ENCODE peak calls at places on chromosome X, in nine cellular contexts. Z is psoas muscle, V is kidney, Q is vagina, W is body of pancreas, B is PC-3, C is Peyer's patch, E is right atrium auricular region, A is GM06990. Y is an unnamed sample.

GRCh38 chrX:19602866-19603620 is 87.7 kb upstream of the MAP3K15 start:
- DNase-seq in Z (peak; percentile 51), V (no peak), Q (no peak), W (no peak), B (peak; percentile 82), C (no peak), E (no peak), A (no peak), Y (no peak)

GRCh38 chrX:131747173-131747572 is 203.3 kb downstream of the OR13H1 start:
- DNase-seq in Z (peak; percentile 71), V (no peak), Q (no peak), W (no peak), B (peak; percentile 91), C (peak; percentile 68), E (no peak), A (peak; percentile 68), Y (peak; percentile 82)

GRCh38 chrX:13658602-13659001 is 5.7 kb downstream of the TCEANC start:
- DNase-seq in Z (no peak), V (no peak), Q (no peak), W (no peak), B (peak; percentile 75), C (no peak), E (no peak), A (no peak), Y (no peak)

GRCh38 chrX:49208399-49208798 is 8.4 kb upstream of the SYP start:
- DNase-seq in Z (no peak), V (no peak), Q (no peak), W (no peak), B (no peak), C (no peak), E (no peak), A (no peak), Y (no peak)

GRCh38 chrX:18769812-18770573 is 62.5 kb downstream of the PPEF1 start:
- DNase-seq in Z (no peak), V (no peak), Q (no peak), W (no peak), B (no peak), C (no peak), E (no peak), A (no peak), Y (no peak)

GRCh38 chrX:77442728-77443127 is 4.5 kb upstream of the FGF16 start:
- DNase-seq in Z (no peak), V (no peak), Q (no peak), W (no peak), B (peak; percentile 92), C (no peak), E (no peak), A (no peak), Y (no peak)

GRCh38 chrX:48694776-48695523 is 1.6 kb upstream of the SUV39H1 start:
- DNase-seq in Z (no peak), V (no peak), Q (no peak), W (no peak), B (no peak), C (no peak), E (no peak), A (no peak), Y (no peak)

GRCh38 chrX:107574054-107574683 is 54.1 kb upstream of the PRPS1 start:
- DNase-seq in Z (no peak), V (no peak), Q (no peak), W (peak; percentile 21), B (peak; percentile 84), C (no peak), E (no peak), A (no peak), Y (no peak)

GRCh38 chrX:8971116-8971515 is 62.8 kb downstream of the FAM9B start:
- DNase-seq in Z (no peak), V (no peak), Q (no peak), W (no peak), B (peak; percentile 79), C (no peak), E (no peak), A (peak; percentile 8), Y (no peak)

GRCh38 chrX:74262472-74263209 is 41.3 kb upstream of the ZCCHC13 start:
- DNase-seq in Z (no peak), V (no peak), Q (no peak), W (no peak), B (peak; percentile 64), C (no peak), E (no peak), A (no peak), Y (no peak)

GRCh38 chrX:101462892-101463291 is 22.4 kb upstream of the ARMCX4 start:
- DNase-seq in Z (no peak), V (no peak), Q (no peak), W (no peak), B (peak; percentile 63), C (no peak), E (no peak), A (no peak), Y (no peak)

GRCh38 chrX:40329616-40330015 is 231.9 kb upstream of the BCOR start:
- DNase-seq in Z (no peak), V (no peak), Q (no peak), W (no peak), B (no peak), C (no peak), E (no peak), A (no peak), Y (no peak)

GRCh38 chrX:16822723-16823122 is 36.5 kb downstream of the TXLNG start:
- DNase-seq in Z (no peak), V (no peak), Q (no peak), W (no peak), B (peak; percentile 76), C (no peak), E (no peak), A (no peak), Y (no peak)

GRCh38 chrX:12010436-12010835 is 127.8 kb upstream of the FRMPD4 start:
- DNase-seq in Z (no peak), V (no peak), Q (no peak), W (no peak), B (no peak), C (no peak), E (no peak), A (no peak), Y (no peak)
- H3K36me3 ChIP-seq in Z (no peaks in the 10 kb centered on the region), V (no peaks in the 10 kb centered on the region), Q (no peaks in the 10 kb centered on the region), W (no peaks in the 10 kb centered on the region), B (no peaks in the 10 kb centered on the region), C (no peaks in the 10 kb centered on the region), E (no peaks in the 10 kb centered on the region), A (no peaks in the 10 kb centered on the region), Y (no peaks in the 10 kb centered on the region)

DNA sequence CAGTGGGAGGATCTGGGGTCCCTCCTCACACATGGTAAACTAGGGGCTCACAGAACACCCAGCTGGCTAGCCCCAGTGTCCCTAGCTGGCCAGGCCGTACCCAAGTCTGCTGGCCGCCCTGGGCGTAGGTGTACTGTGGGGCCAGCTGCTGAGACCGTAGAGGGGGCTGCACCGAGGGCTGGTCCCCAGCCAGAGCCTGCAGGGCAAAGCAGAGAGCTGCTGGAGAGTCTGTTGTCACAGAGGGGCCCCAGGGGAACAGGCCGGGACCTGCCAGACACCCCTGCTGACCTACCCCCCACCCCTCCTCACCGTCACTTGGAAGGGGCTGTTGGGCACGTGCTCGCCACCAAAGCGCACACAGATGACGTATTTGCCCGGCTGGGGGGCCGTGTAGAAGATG is 19.9 kb downstream of the FLNA start:
- DNase-seq in Z (no peak), V (no peak), Q (no peak), W (no peak), B (no peak), C (no peak), E (no peak), A (no peak), Y (no peak)
- H3K36me3 ChIP-seq in Z (peaks cover 58% of the 10 kb centered on the region), V (peaks cover 13% of the 10 kb centered on the region), Q (no peaks in the 10 kb centered on the region), W (no peaks in the 10 kb centered on the region), B (peaks cover 75% of the 10 kb centered on the region), C (no peaks in the 10 kb centered on the region), E (peaks cover 90% of the 10 kb centered on the region), A (peaks cover 38% of the 10 kb centered on the region), Y (no peaks in the 10 kb centered on the region)

GRCh38 chrX:153920546-153920945 is 5.5 kb downstream of the ARHGAP4 start:
- DNase-seq in Z (no peak), V (no peak), Q (no peak), W (no peak), B (no peak), C (no peak), E (no peak), A (peak; percentile 4), Y (no peak)
- H3K36me3 ChIP-seq in Z (no peaks in the 10 kb centered on the region), V (no peaks in the 10 kb centered on the region), Q (no peaks in the 10 kb centered on the region), W (no peaks in the 10 kb centered on the region), B (no peaks in the 10 kb centered on the region), C (no peaks in the 10 kb centered on the region), E (no peaks in the 10 kb centered on the region), A (peaks cover 10% of the 10 kb centered on the region), Y (no peaks in the 10 kb centered on the region)

GRCh38 chrX:53631156-53631555 is 55.4 kb downstream of the HUWE1 start:
- DNase-seq in Z (no peak), V (no peak), Q (no peak), W (no peak), B (no peak), C (no peak), E (no peak), A (no peak), Y (no peak)

DNA sequence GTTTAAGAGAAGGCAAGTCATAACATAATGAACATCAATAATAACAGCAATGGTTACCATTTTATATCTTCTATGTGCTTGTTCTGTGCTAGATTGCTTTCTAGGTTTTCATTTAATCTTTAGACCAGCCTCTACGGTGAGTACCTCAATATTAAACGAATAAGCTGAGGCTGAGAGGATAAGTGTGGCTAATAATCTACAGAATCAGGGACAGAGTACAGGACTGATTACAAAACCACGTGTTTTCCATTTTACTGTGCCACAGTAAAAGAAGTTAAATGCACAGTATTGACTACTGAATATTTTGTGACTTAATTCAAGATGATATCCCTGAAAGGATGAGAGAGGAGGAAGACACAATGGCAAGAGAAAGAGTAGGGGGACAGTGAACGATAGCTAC is 56.3 kb downstream of the HUWE1 start:
- DNase-seq in Z (no peak), V (no peak), Q (no peak), W (no peak), B (no peak), C (no peak), E (no peak), A (no peak), Y (no peak)
- H3K36me3 ChIP-seq in Z (peaks cover 88% of the 10 kb centered on the region), V (peaks cover 17% of the 10 kb centered on the region), Q (no peaks in the 10 kb centered on the region), W (no peaks in the 10 kb centered on the region), B (peaks cover 77% of the 10 kb centered on the region), C (no peaks in the 10 kb centered on the region), E (peaks cover 51% of the 10 kb centered on the region), A (peaks cover 6% of the 10 kb centered on the region), Y (no peaks in the 10 kb centered on the region)

GRCh38 chrX:292900-293897 is 12.0 kb downstream of the PLCXD1 start:
- DNase-seq in Z (no peak), V (peak; percentile 68), Q (no peak), W (no peak), B (no peak), C (no peak), E (no peak), A (no peak), Y (no peak)
- H3K36me3 ChIP-seq in Z (peaks cover 58% of the 10 kb centered on the region), V (no peaks in the 10 kb centered on the region), Q (no peaks in the 10 kb centered on the region), W (no peaks in the 10 kb centered on the region), B (peaks cover 12% of the 10 kb centered on the region), C (no peaks in the 10 kb centered on the region), E (peaks cover 10% of the 10 kb centered on the region), A (peaks cover 14% of the 10 kb centered on the region), Y (no peaks in the 10 kb centered on the region)

GRCh38 chrX:82141942-82142341 is 940.0 kb downstream of the SH3BGRL start:
- DNase-seq in Z (no peak), V (no peak), Q (no peak), W (no peak), B (no peak), C (no peak), E (no peak), A (no peak), Y (no peak)
- H3K36me3 ChIP-seq in Z (no peaks in the 10 kb centered on the region), V (no peaks in the 10 kb centered on the region), Q (no peaks in the 10 kb centered on the region), W (no peaks in the 10 kb centered on the region), B (no peaks in the 10 kb centered on the region), C (no peaks in the 10 kb centered on the region), E (no peaks in the 10 kb centered on the region), A (no peaks in the 10 kb centered on the region), Y (no peaks in the 10 kb centered on the region)